ENCODE peak calls at places on chromosomes 5 and 9, in eight cellular contexts. P, N, F, Y, J, X, D and S are unnamed samples.

GRCh38 chr5:129400395-129400983 is 59.6 kb upstream of the ADAMTS19 start:
- DNase-seq in Y (no peak), J (no peak), D (no peak), F (no peak), X (no peak), P (no peak), N (peak; percentile 6), S (no peak)

GRCh38 chr9:17574342-17574741 is 4.5 kb upstream of the SH3GL2 start:
- DNase-seq in N (peak; percentile 4), J (no peak), F (no peak), X (no peak), D (no peak), Y (no peak), P (no peak), S (no peak)

GRCh38 chr5:107672212-107673105 is 1.7 kb upstream of the EFNA5 start:
- DNase-seq in P (peak; percentile 80), X (peak; percentile 95), N (peak; percentile 65), Y (peak; percentile 41), J (peak; percentile 87), F (peak; percentile 98), D (peak; percentile 87), S (peak; percentile 84)

GRCh38 chr5:34618666-34619065 is 37.5 kb upstream of the RAI14 start:
- DNase-seq in X (no peak), F (no peak), N (no peak), D (no peak), P (no peak), J (no peak), Y (no peak), S (no peak)

GRCh38 chr5:56848206-56848605 is 32.9 kb downstream of the MAP3K1 start:
- DNase-seq in F (no peak), P (no peak), X (no peak), N (no peak), Y (no peak), J (no peak), D (no peak), S (no peak)

GRCh38 chr5:171839112-171839511 is 53.5 kb downstream of the SMIM23 start:
- DNase-seq in F (no peak), P (no peak), Y (no peak), N (no peak), D (no peak), J (no peak), X (no peak), S (no peak)

GRCh38 chr9:113488071-113488470 is 24.5 kb downstream of the RGS3 start:
- DNase-seq in J (no peak), P (no peak), D (no peak), Y (no peak), F (no peak), N (no peak), X (no peak), S (peak; percentile 10)

GRCh38 chr5:56142620-56143431 is 90.3 kb downstream of the ANKRD55 start:
- DNase-seq in Y (no peak), N (no peak), F (no peak), P (no peak), X (no peak), D (no peak), J (no peak), S (no peak)

GRCh38 chr5:139745121-139745799 is 50.3 kb upstream of the PSD2 start:
- DNase-seq in N (peak; percentile 96), D (peak; percentile 82), Y (peak; percentile 22), J (no peak), X (peak; percentile 55), F (peak; percentile 92), P (peak; percentile 82), S (no peak)

GRCh38 chr5:19987594-19988345 is at the start of gene CDH18:
- DNase-seq in P (no peak), D (peak; percentile 38), N (peak; percentile 51), J (peak; percentile 45), X (peak; percentile 88), F (peak; percentile 69), Y (peak; percentile 15), S (peak; percentile 18)

GRCh38 chr5:68759593-68759992 is 334.2 kb upstream of the SLC30A5 start:
- DNase-seq in X (no peak), N (no peak), D (no peak), F (no peak), P (no peak), Y (no peak), J (no peak), S (no peak)

GRCh38 chr5:80141147-80141671 is 106.1 kb downstream of the THBS4 start:
- DNase-seq in X (peak; percentile 73), J (peak; percentile 78), Y (peak; percentile 76), D (peak; percentile 15), F (peak; percentile 15), N (peak; percentile 55), P (peak; percentile 92), S (peak; percentile 87)

GRCh38 chr9:108953983-108954574 is 19.9 kb downstream of the ABITRAM start:
- DNase-seq in P (no peak), D (peak; percentile 71), Y (no peak), X (no peak), N (peak; percentile 68), F (peak; percentile 61), J (no peak), S (no peak)

GRCh38 chr9:19484699-19485098 is 75.9 kb downstream of the ACER2 start:
- DNase-seq in X (no peak), N (no peak), F (no peak), D (no peak), J (no peak), Y (no peak), P (no peak), S (no peak)

GRCh38 chr5:121987052-121987684 is 25.4 kb downstream of the SRFBP1 start:
- DNase-seq in N (no peak), X (no peak), J (no peak), D (no peak), F (no peak), P (no peak), Y (no peak), S (no peak)

GRCh38 chr9:17600962-17601593 is 22.2 kb downstream of the SH3GL2 start:
- DNase-seq in N (peak; percentile 32), P (no peak), Y (no peak), X (no peak), D (peak; percentile 60), F (peak; percentile 64), J (no peak), S (no peak)

DNA sequence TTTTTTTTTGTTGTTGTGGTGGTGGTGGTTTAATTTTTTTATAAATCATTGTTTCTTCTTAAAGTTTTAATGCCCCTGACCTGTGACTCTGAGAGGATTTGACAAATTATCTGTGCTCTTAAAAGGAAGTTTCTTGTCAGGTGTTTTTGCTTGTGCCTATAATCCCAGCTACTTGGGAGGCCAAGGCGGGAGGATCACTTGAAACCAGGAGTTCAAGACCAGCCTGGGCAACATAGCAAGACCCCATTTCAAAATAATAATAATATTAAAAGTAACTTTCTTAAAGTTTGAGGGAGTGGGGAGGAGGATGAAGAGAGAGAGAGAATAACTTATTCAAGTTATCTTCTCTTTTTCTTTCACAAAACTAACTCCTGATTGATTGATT is 12.2 kb upstream of the ERMP1 start:
- DNase-seq in P (no peak), N (no peak), X (no peak), J (no peak), Y (no peak), F (no peak), D (no peak), S (no peak)
- H3K4me1 ChIP-seq in P (no peaks in the 10 kb centered on the region), N (no peaks in the 10 kb centered on the region), X (peaks cover 3% of the 10 kb centered on the region), J (peaks cover 32% of the 10 kb centered on the region), Y (no peaks in the 10 kb centered on the region), F (no peaks in the 10 kb centered on the region), D (peaks cover 12% of the 10 kb centered on the region), S (no peaks in the 10 kb centered on the region)

DNA sequence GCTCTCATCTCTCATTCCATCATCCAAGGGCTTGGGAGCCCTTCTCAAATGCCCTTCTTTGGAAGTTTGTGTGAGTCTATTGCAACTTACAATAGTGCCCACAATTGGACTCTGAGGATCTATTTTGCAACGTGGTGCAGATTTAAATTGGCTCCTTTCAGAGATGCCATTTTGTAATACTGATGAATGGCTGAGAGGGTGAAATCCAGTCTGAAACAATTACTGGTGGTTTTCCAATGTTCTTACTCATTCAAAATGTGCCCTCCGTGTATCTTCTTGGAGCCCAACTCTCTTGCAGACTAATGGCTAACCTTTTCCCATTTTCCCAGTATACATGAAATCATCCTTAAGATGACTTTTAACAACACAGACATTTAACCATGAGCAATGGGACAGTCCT is 6.1 kb downstream of the ZNF462 start:
- DNase-seq in Y (no peak), P (no peak), J (no peak), F (no peak), N (peak; percentile 59), X (no peak), D (no peak), S (no peak)
- H3K9me3 ChIP-seq in Y (no peaks in the 10 kb centered on the region), P (no peaks in the 10 kb centered on the region), J (no peaks in the 10 kb centered on the region), F (no peaks in the 10 kb centered on the region), N (no peaks in the 10 kb centered on the region), X (no peaks in the 10 kb centered on the region), D (no peaks in the 10 kb centered on the region), S (no peaks in the 10 kb centered on the region)

GRCh38 chr9:97987490-97987889 is 4.3 kb downstream of the ANP32B start:
- DNase-seq in J (no peak), X (no peak), D (no peak), N (no peak), P (no peak), Y (no peak), F (no peak), S (no peak)

GRCh38 chr9:97984188-97985057 is 1.3 kb downstream of the ANP32B start:
- DNase-seq in P (peak; percentile 76), X (peak; percentile 87), D (peak; percentile 78), F (peak; percentile 75), J (peak; percentile 90), N (peak; percentile 90), Y (peak; percentile 68), S (peak; percentile 92)

GRCh38 chr9:97986466-97986865 is 3.3 kb downstream of the ANP32B start:
- DNase-seq in X (no peak), F (no peak), N (no peak), D (no peak), P (no peak), J (no peak), Y (no peak), S (no peak)

GRCh38 chr9:97983524-97984187 is 515 bp downstream of the ANP32B start:
- DNase-seq in Y (no peak), X (peak; percentile 55), P (peak; percentile 61), N (peak; percentile 73), F (peak; percentile 32), J (peak; percentile 73), D (peak; percentile 9), S (peak; percentile 80)

DNA sequence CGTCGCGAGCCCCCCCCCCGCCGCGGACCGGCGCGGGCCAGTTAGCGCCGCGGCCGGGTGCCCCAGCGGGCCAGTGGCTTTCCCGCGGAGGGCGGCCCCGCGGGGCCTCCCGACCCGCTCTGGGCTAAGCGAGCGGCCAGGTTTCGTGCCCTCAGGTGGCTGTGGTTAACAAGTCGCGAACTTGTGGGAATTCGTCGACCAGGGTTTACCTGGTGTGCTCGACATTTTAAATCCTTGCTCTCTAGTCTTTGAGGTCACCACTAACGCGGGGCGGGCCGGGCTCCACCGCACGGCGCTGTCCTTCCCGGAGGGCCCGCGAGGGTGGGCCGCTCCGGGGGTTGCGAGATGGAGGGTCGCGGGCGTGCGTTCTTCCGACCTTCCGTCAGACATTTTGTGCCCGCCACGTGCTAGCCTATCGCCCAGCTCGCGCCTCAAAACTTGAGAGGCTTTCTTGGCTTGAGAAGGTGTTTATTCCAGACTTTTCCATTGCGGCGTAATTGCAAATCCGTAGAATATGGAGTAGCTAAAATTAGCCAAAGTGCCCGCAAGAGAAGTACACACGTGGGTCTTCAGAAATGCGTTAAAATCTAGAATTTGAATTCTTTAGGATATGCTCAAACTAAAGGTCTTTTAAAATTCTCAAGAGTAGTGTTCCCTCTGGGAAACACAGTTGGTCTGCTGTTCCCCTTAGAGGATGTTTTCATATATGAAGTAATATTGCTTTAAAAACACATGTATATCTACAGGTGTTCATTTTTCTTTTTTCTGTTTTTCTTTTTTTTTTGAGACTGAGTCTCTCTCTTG is 2.1 kb downstream of the ANP32B start:
- DNase-seq in J (no peak), P (no peak), X (no peak), Y (no peak), F (no peak), N (peak; percentile 64), D (peak; percentile 11), S (no peak)
- H3K4me1 ChIP-seq in J (peaks cover 41% of the 10 kb centered on the region), P (peaks cover 57% of the 10 kb centered on the region), X (peaks cover 15% of the 10 kb centered on the region), Y (no peaks in the 10 kb centered on the region), F (peaks cover 7% of the 10 kb centered on the region), N (peaks cover 33% of the 10 kb centered on the region), D (peaks cover 10% of the 10 kb centered on the region), S (peaks cover 12% of the 10 kb centered on the region)

GRCh38 chr9:129381481-129381957 is 203.5 kb upstream of the IER5L start:
- DNase-seq in X (no peak), P (no peak), Y (no peak), N (no peak), J (no peak), D (no peak), F (no peak), S (no peak)
- H3K9me3 ChIP-seq in X (no peaks in the 10 kb centered on the region), P (no peaks in the 10 kb centered on the region), Y (no peaks in the 10 kb centered on the region), N (no peaks in the 10 kb centered on the region), J (no peaks in the 10 kb centered on the region), D (no peaks in the 10 kb centered on the region), F (no peaks in the 10 kb centered on the region), S (no peaks in the 10 kb centered on the region)